ENCODE peak calls at places on chromosome 14, in seven cellular contexts. W is HepG2, B is endothelial cell of umbilical vein, S is H1, L is GM12878, N is HCT116, Q is K562. F is an unnamed sample. For H3K9me3, the result is how much of the 10 kb centered on the place peaks cover.

GRCh38 chr14:57748279-57748678 is 117.6 kb downstream of the SLC35F4 start:
- DNase-seq in N (no peak), Q (no peak), S (no peak), L (no peak), B (no peak), W (no peak), F (no peak)

GRCh38 chr14:26427059-26427458 is 170.8 kb downstream of the NOVA1 start:
- DNase-seq in N (no peak), Q (no peak), L (no peak), S (no peak), B (peak), W (no peak), F (no peak)

GRCh38 chr14:43914041-43914693 is 592.9 kb downstream of the FSCB start:
- DNase-seq in Q (no peak), N (no peak), B (no peak), L (no peak), S (no peak), W (no peak), F (no peak)

GRCh38 chr14:45003924-45004323 is 41.9 kb downstream of the TOGARAM1 start:
- DNase-seq in S (no peak), W (no peak), N (no peak), Q (no peak), B (no peak), L (no peak), F (no peak)

GRCh38 chr14:98724734-98725133 is 547.3 kb downstream of the BCL11B start:
- DNase-seq in B (no peak), S (no peak), N (no peak), Q (no peak), L (no peak), W (no peak), F (no peak)

GRCh38 chr14:51157012-51157411 is 62.1 kb upstream of the TRIM9 start:
- DNase-seq in Q (no peak), L (no peak), W (peak), S (no peak), B (peak), N (peak), F (no peak)

GRCh38 chr14:58193542-58193941 is 6.4 kb upstream of the ACTR10 start:
- DNase-seq in S (no peak), W (no peak), N (no peak), L (no peak), Q (no peak), B (peak), F (no peak)

GRCh38 chr14:38079268-38079667 is 128.4 kb upstream of the SSTR1 start:
- DNase-seq in B (no peak), N (no peak), L (peak), W (no peak), Q (no peak), S (no peak), F (no peak)

GRCh38 chr14:67221248-67221981 is 19.8 kb upstream of the PALS1 start:
- DNase-seq in W (no peak), S (no peak), N (peak), Q (no peak), L (no peak), B (no peak), F (no peak)

GRCh38 chr14:101758913-101759593 is 2.5 kb upstream of the PPP2R5C start:
- DNase-seq in S (no peak), Q (no peak), B (no peak), L (no peak), W (no peak), N (no peak), F (no peak)

GRCh38 chr14:101636081-101636560 is 74.8 kb downstream of the DIO3 start:
- DNase-seq in S (no peak), L (peak), W (no peak), Q (no peak), N (no peak), B (no peak), F (no peak)

GRCh38 chr14:53748691-53749090 is 207.9 kb downstream of the BMP4 start:
- DNase-seq in Q (no peak), S (no peak), W (no peak), N (no peak), L (no peak), B (no peak), F (no peak)

GRCh38 chr14:68235011-68235410 is 415.4 kb downstream of the RAD51B start:
- DNase-seq in S (no peak), Q (no peak), L (no peak), W (no peak), N (no peak), B (no peak), F (no peak)

GRCh38 chr14:100539319-100539645 is 47.9 kb downstream of the BEGAIN start:
- DNase-seq in B (no peak), L (no peak), N (no peak), S (no peak), Q (no peak), W (no peak), F (no peak)

GRCh38 chr14:49642163-49642562 is 7.1 kb upstream of the DNAAF2 start:
- DNase-seq in S (no peak), B (no peak), W (no peak), L (no peak), N (no peak), Q (no peak), F (no peak)

GRCh38 chr14:26917086-26917485 is 319.3 kb upstream of the NOVA1 start:
- DNase-seq in L (no peak), N (no peak), S (no peak), W (peak), Q (peak), B (peak), F (no peak)

GRCh38 chr14:79424462-79424861 is 786.8 kb downstream of the DIO2 start:
- DNase-seq in B (no peak), L (no peak), W (no peak), N (no peak), S (no peak), Q (no peak), F (no peak)

GRCh38 chr14:105307052-105307727 is 6.4 kb upstream of the BRF1 start:
- DNase-seq in S (no peak), L (no peak), B (no peak), Q (no peak), W (no peak), N (no peak), F (no peak)

GRCh38 chr14:55789442-55789841 is 209.4 kb downstream of the KTN1 start:
- DNase-seq in Q (no peak), N (no peak), B (no peak), L (no peak), W (no peak), S (no peak), F (no peak)

GRCh38 chr14:66111891-66112290 is 374.3 kb upstream of the CCDC196 start:
- DNase-seq in W (no peak), N (no peak), Q (no peak), L (no peak), S (no peak), B (no peak), F (no peak)

GRCh38 chr14:89955022-89955414 is 488 bp upstream of the EFCAB11 start:
- DNase-seq in S (no peak), Q (no peak), B (no peak), W (no peak), L (no peak), N (no peak), F (no peak)

GRCh38 chr14:60008042-60008441 is 83.7 kb upstream of the PCNX4 start:
- DNase-seq in S (no peak), Q (no peak), W (no peak), L (no peak), B (no peak), N (no peak), F (no peak)

GRCh38 chr14:99755068-99755405 is 38.2 kb upstream of the EML1 start:
- DNase-seq in L (no peak), N (no peak), Q (no peak), S (no peak), W (no peak), B (no peak), F (no peak)

GRCh38 chr14:102817942-102818940 is 41.0 kb downstream of the TRAF3 start:
- DNase-seq in W (no peak), B (no peak), N (no peak), S (no peak), Q (no peak), L (no peak), F (no peak)

GRCh38 chr14:78005325-78005724 is 164.8 kb upstream of the NRXN3 start:
- DNase-seq in Q (peak), B (no peak), L (peak), N (peak), W (no peak), S (no peak), F (no peak)

GRCh38 chr14:66360526-66360925 is 125.6 kb upstream of the CCDC196 start:
- DNase-seq in N (no peak), Q (no peak), S (no peak), W (no peak), L (no peak), B (no peak), F (no peak)

GRCh38 chr14:79369359-79370332 is 841.7 kb downstream of the DIO2 start:
- DNase-seq in B (peak), Q (no peak), W (no peak), N (no peak), L (no peak), S (no peak), F (no peak)

GRCh38 chr14:76373456-76373855 is 2.5 kb upstream of the ESRRB start:
- DNase-seq in L (no peak), W (no peak), N (no peak), S (no peak), B (no peak), Q (no peak), F (no peak)

GRCh38 chr14:40139657-40140056 is 707.4 kb upstream of the FBXO33 start:
- DNase-seq in W (no peak), B (no peak), Q (no peak), L (no peak), N (no peak), S (no peak), F (no peak)

GRCh38 chr14:97251423-97252155 is 454.4 kb downstream of the VRK1 start:
- DNase-seq in B (no peak), S (peak), W (no peak), L (no peak), Q (no peak), N (no peak), F (no peak)

GRCh38 chr14:54173782-54174181 is 217.2 kb upstream of the BMP4 start:
- DNase-seq in L (no peak), N (no peak), B (peak), W (no peak), Q (no peak), S (no peak), F (peak)

GRCh38 chr14:76998777-76999366 is 29.6 kb downstream of the IRF2BPL start:
- DNase-seq in L (no peak), W (peak), S (no peak), B (no peak), N (no peak), Q (no peak), F (no peak)

GRCh38 chr14:33404964-33405574 is 466.4 kb downstream of the NPAS3 start:
- DNase-seq in B (no peak), S (no peak), Q (no peak), L (no peak), N (no peak), W (no peak), F (no peak)

GRCh38 chr14:78700236-78700635 is 530.1 kb downstream of the NRXN3 start:
- DNase-seq in W (no peak), N (no peak), S (no peak), B (no peak), L (no peak), Q (no peak), F (no peak)

GRCh38 chr14:91116913-91117588 is 3.2 kb downstream of the DGLUCY start:
- DNase-seq in W (no peak), Q (no peak), B (no peak), S (no peak), N (no peak), L (no peak), F (no peak)

GRCh38 chr14:70048313-70048654 is 140.5 kb downstream of the SLC8A3 start:
- DNase-seq in Q (no peak), L (no peak), B (no peak), N (no peak), S (no peak), W (no peak), F (no peak)

DNA sequence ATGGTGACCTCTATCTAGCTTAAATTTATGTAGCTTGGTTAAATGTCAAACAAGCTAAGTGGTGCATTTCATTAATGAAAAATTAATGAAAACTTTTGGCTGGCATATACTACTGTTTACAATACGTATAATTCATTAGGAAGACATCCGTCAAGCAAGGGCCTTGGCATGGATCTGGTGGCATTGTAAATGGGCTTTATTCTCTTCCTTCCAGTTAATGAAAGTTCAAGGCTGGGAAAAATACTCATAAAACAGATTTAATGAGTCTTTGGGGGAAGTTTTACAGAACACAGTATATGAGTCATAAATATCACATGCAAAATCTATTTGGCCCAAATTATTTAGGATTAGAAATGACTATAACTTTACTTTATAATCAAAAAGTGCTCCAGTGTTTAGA is 807.7 kb upstream of the SEL1L start:
- DNase-seq in N (no peak), S (no peak), B (no peak), W (no peak), L (no peak), Q (no peak), F (no peak)
- TF ChIP-seq POLR2AphosphoS5 in N (no peak), S (no peak), B (no peak), W (no peak), L (no peak), Q (no peak), F (no peak)

DNA sequence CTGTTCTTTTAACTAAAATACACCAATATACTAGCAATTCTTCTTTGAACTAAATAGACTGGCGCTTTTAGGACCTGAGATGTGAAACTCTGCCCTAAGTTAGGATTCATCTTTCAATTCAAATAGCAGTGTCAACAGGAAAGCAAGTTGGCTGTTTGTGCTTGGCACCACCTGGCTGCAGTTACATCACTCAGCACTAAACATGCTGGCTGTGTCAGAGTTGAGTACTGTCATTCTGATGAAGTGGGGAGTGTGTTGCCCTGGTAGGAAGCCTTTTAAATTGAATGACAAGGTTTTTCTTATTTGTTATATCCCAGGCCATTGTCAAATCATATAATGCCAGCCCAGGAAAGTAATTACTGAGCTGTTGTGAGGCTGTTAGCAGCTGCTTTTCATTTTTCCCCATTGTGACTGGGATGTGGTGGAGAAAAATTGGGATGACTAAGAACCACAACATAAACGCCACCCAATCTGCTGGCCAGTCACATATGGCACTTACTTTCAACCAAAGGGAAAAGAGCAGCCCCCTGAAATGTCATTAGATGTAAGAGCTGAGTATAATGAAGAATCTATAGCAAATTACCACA is 106.5 kb upstream of the PRKD1 start:
- DNase-seq in S (no peak), W (no peak), N (no peak), B (no peak), L (no peak), Q (no peak), F (no peak)
- H3K9me3 ChIP-seq in S (under half), W (half or more), N (under half), B (under half), L (under half), Q (under half), F (under half)

GRCh38 chr14:88477513-88478250 is 77.1 kb downstream of the PTPN21 start:
- DNase-seq in S (no peak), L (no peak), W (no peak), B (no peak), N (no peak), Q (no peak), F (no peak)
- TF ChIP-seq EZH2 in S (no peak), L (no peak), W (no peak), B (no peak), N (no peak), Q (no peak), F (no peak)

GRCh38 chr14:93276031-93276716 is 56.7 kb downstream of the BTBD7 start:
- DNase-seq in Q (no peak), N (no peak), W (no peak), B (no peak), S (no peak), L (no peak), F (no peak)
- TF ChIP-seq POLR2AphosphoS5 in Q (no peak), N (no peak), W (no peak), B (no peak), S (no peak), L (no peak), F (no peak)

DNA sequence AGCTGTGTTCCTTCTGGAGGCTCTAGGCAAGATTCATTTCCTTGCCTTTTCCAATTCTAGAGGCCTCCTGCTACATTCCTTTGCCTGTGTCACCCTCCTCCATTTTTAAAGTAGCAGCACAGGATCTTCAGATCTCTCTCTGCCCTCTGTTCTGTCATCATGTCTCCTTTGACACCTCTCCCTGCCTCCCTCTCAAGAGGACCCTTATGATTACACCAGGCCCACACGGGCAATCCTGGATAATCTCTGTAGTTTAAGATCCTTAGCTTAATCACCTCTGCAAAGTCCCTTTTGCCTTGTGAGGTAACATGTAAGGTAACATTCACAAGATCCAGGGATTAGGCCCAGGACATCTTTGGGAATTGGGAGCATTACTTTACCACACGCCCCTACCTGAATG is 155.2 kb downstream of the SYNE2 start:
- DNase-seq in W (no peak), Q (no peak), S (no peak), L (no peak), N (no peak), B (no peak), F (no peak)
- H3K9me3 ChIP-seq in W (under half), Q (under half), S (under half), L (under half), N (under half), B (under half), F (under half)

GRCh38 chr14:104280085-104280901 is 141.9 kb downstream of the KIF26A start:
- DNase-seq in N (no peak), S (peak), Q (no peak), L (no peak), B (no peak), W (no peak), F (no peak)

GRCh38 chr14:104280902-104281767 is 142.7 kb downstream of the KIF26A start:
- DNase-seq in N (no peak), B (no peak), W (no peak), S (peak), Q (no peak), L (no peak), F (no peak)

GRCh38 chr14:104283197-104284106 is 145.1 kb downstream of the KIF26A start:
- DNase-seq in N (no peak), Q (no peak), L (no peak), W (no peak), B (no peak), S (no peak), F (no peak)

GRCh38 chr14:104282332-104283196 is 144.2 kb downstream of the KIF26A start:
- DNase-seq in S (no peak), N (no peak), W (no peak), B (no peak), Q (no peak), L (no peak), F (no peak)

GRCh38 chr14:104281768-104282301 is 143.4 kb downstream of the KIF26A start:
- DNase-seq in B (no peak), W (no peak), Q (no peak), S (peak), N (no peak), L (no peak), F (no peak)
- TF ChIP-seq EZH2 in B (no peak), W (no peak), Q (no peak), S (no peak), N (no peak), L (no peak), F (no peak)

GRCh38 chr14:72186461-72187035 is 254.3 kb downstream of the RGS6 start:
- DNase-seq in S (no peak), L (no peak), W (no peak), N (no peak), B (no peak), Q (no peak), F (no peak)
- TF ChIP-seq POLR2AphosphoS5 in S (no peak), L (no peak), W (no peak), N (no peak), B (no peak), Q (no peak), F (no peak)

GRCh38 chr14:28584951-28585350 is 181.6 kb upstream of the FOXG1 start:
- DNase-seq in L (no peak), N (no peak), W (no peak), Q (no peak), S (no peak), B (no peak), F (no peak)
- H3K9me3 ChIP-seq in L (under half), N (under half), W (half or more), Q (under half), S (under half), B (under half), F (under half)